ENCODE peak calls at places on chromosomes 4 and X, in six cellular contexts. Q is IMR-90, I is H9, L is neuronal stem cell, V is mesenchymal stem cell, G is mesendoderm. J is an unnamed sample.

GRCh38 chrX:141839856-141840255 is 1.7 kb downstream of the MAGEC3 start:
- DNase-seq in G (no peak), Q (no peak), V (no peak), I (no peak), L (no peak), J (no peak)

GRCh38 chrX:54358424-54359211 is 772 bp upstream of the WNK3 start:
- DNase-seq in V (peak; percentile 75), I (peak; percentile 83), G (peak; percentile 92), Q (peak; percentile 41), L (peak; percentile 91), J (peak; percentile 75)

GRCh38 chr4:133969202-133969873 is 232.3 kb downstream of the PABPC4L start:
- DNase-seq in Q (peak; percentile 20), I (no peak), L (no peak), V (peak; percentile 50), G (peak; percentile 4), J (no peak)

GRCh38 chrX:34918091-34918736 is 24.4 kb upstream of the FAM47B start:
- DNase-seq in G (no peak), Q (peak; percentile 66), V (peak; percentile 65), L (no peak), I (no peak), J (no peak)

GRCh38 chr4:73904491-73904890 is 35.3 kb downstream of the CXCL1 start:
- DNase-seq in Q (no peak), I (no peak), G (no peak), L (no peak), V (no peak), J (no peak)

GRCh38 chrX:21479695-21480280 is 105.6 kb downstream of the CNKSR2 start:
- DNase-seq in L (peak; percentile 2), G (peak; percentile 57), Q (peak; percentile 54), I (no peak), V (peak; percentile 55), J (no peak)

GRCh38 chrX:28586891-28587635 is at the start of gene IL1RAPL1:
- DNase-seq in G (peak; percentile 38), L (no peak), I (no peak), V (peak; percentile 76), Q (peak; percentile 81), J (no peak)

GRCh38 chrX:105765691-105766090 is 56.6 kb upstream of the NRK start:
- DNase-seq in L (no peak), I (no peak), V (peak; percentile 7), G (peak; percentile 4), Q (no peak), J (no peak)

GRCh38 chrX:125090046-125090445 is 229.6 kb upstream of the TEX13C start:
- DNase-seq in I (no peak), G (no peak), V (no peak), L (no peak), Q (no peak), J (no peak)

DNA sequence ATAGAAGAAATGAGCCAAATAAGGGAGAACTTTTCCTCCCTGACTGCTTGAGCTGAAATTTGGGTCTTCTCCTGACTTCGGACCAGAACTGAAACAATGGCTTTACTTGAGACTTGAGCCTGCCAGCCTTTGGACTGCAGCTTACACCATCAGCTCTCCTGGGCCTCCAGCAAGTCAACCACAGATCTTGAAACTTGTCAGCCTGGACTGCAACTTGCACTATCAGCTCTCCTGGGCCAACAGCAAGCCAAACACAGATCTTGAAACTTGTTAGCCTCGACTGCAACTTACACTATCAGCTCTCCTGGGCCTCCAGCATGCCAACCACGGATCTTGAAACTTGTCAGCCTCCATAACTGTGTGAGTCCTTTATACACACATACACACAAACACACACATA is 425.9 kb upstream of the PCDH7 start:
- DNase-seq in Q (no peak), G (no peak), L (no peak), I (no peak), V (no peak), J (no peak)
- H3K23ac ChIP-seq in Q (no peak overlapping the region), G (no peak overlapping the region), L (no peak overlapping the region), I (no peak overlapping the region), V (no peak overlapping the region), J (no peak overlapping the region)

DNA sequence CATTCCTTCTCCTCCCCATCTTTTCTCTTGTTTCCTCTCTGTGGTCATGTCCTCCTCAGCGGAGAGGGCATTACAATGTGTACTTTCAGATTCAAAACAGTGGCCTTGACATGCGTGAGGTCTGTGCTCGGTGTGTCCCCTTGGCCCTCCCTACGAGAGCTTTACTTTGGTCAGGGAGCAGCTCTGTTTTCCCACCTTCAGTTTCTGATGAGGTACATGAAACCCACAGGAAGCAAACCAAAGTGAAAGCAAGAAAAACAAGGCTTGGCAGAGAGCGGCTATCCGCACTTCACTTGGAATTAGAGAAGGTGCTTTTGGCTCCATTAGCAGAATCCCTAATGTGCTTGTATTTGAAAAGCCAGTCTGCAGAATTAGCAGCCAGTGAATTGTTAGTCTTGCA is 19.5 kb upstream of the BOD1L1 start:
- DNase-seq in Q (no peak), V (no peak), G (no peak), I (no peak), L (no peak), J (no peak)
- H3K23ac ChIP-seq in Q (peak overlapping the region; percentile 29), V (no peak overlapping the region), G (no peak overlapping the region), I (no peak overlapping the region), L (no peak overlapping the region), J (no peak overlapping the region)

GRCh38 chrX:153866302-153867019 is 19.5 kb downstream of the L1CAM start:
- DNase-seq in G (no peak), V (no peak), I (no peak), L (no peak), Q (no peak), J (no peak)
- H3K23ac ChIP-seq in G (no peak overlapping the region), V (no peak overlapping the region), I (no peak overlapping the region), L (no peak overlapping the region), Q (no peak overlapping the region), J (no peak overlapping the region)

GRCh38 chr4:140756292-140757219 is at the start of gene TBC1D9:
- DNase-seq in Q (peak; percentile 55), V (peak; percentile 89), G (peak; percentile 100), L (peak; percentile 92), I (peak; percentile 95), J (peak; percentile 79)
- H3K23ac ChIP-seq in Q (peak within 1 kb of the TSS; percentile 36), V (peak within 1 kb of the TSS; percentile 8), G (no peak within 1 kb of the TSS), L (peak within 1 kb of the TSS; percentile 95), I (no peak within 1 kb of the TSS), J (no peak within 1 kb of the TSS)

GRCh38 chr4:84874619-84875018 is 91.9 kb downstream of the WDFY3 start:
- DNase-seq in I (no peak), V (no peak), G (no peak), Q (no peak), L (no peak), J (no peak)
- H3K23ac ChIP-seq in I (no peak overlapping the region), V (no peak overlapping the region), G (no peak overlapping the region), Q (no peak overlapping the region), L (no peak overlapping the region), J (no peak overlapping the region)

GRCh38 chrX:131739823-131740222 is 195.9 kb downstream of the OR13H1 start:
- DNase-seq in L (no peak), G (no peak), V (peak; percentile 0), I (no peak), Q (no peak), J (no peak)
- H3K23ac ChIP-seq in L (no peak overlapping the region), G (no peak overlapping the region), V (no peak overlapping the region), I (no peak overlapping the region), Q (no peak overlapping the region), J (no peak overlapping the region)